ENCODE peak calls at places on chromosomes 4 and X, in four cellular contexts. S, E, O and T are unnamed samples.

GRCh38 chrX:79080131-79080530 is 64.4 kb upstream of the GPR174 start:
- DNase-seq in S (no peak), E (no peak), O (no peak), T (no peak)

GRCh38 chrX:119007189-119007770 is 32.9 kb downstream of the LONRF3 start:
- DNase-seq in S (no peak), E (no peak), O (no peak), T (no peak)

GRCh38 chr4:8729408-8730149 is 137.0 kb downstream of the CPZ start:
- DNase-seq in S (no peak), E (peak), O (no peak), T (no peak)

GRCh38 chr4:78749972-78750727 is 26.0 kb upstream of the BMP2K start:
- DNase-seq in S (no peak), E (no peak), O (peak), T (no peak)

GRCh38 chrX:46992070-46992469 is 79.8 kb downstream of the JADE3 start:
- DNase-seq in S (no peak), E (no peak), O (no peak), T (no peak)

GRCh38 chr4:136307765-136308164 is 1224.5 kb downstream of the PCDH18 start:
- DNase-seq in S (no peak), E (no peak), O (no peak), T (no peak)

GRCh38 chr4:164508836-164509235 is 245.1 kb upstream of the SMIM31 start:
- DNase-seq in S (no peak), E (no peak), O (no peak), T (no peak)

GRCh38 chrX:2766921-2767320 is 15.1 kb downstream of the XG start:
- DNase-seq in S (no peak), E (no peak), O (no peak), T (no peak)

GRCh38 chr4:8468746-8469535 is 28.4 kb downstream of the TRMT44 start:
- DNase-seq in S (peak), E (peak), O (peak), T (peak)

GRCh38 chr4:57219389-57219890 is 109.3 kb upstream of the IGFBP7 start:
- DNase-seq in S (no peak), E (no peak), O (no peak), T (no peak)

GRCh38 chr4:54077812-54078211 is 13.4 kb upstream of the CHIC2 start:
- DNase-seq in S (no peak), E (no peak), O (no peak), T (no peak)

GRCh38 chrX:149453030-149453429 is 52.1 kb downstream of the IDS start:
- DNase-seq in S (no peak), E (no peak), O (no peak), T (no peak)

GRCh38 chr4:94444771-94445170 is 7.0 kb upstream of the PDLIM5 start:
- DNase-seq in S (no peak), E (no peak), O (no peak), T (no peak)

GRCh38 chr4:94447754-94448411 is 3.9 kb upstream of the PDLIM5 start:
- DNase-seq in S (no peak), E (no peak), O (no peak), T (no peak)

GRCh38 chr4:94448815-94449375 is 2.8 kb upstream of the PDLIM5 start:
- DNase-seq in S (no peak), E (no peak), O (no peak), T (no peak)

GRCh38 chr4:94442251-94442650 is 9.5 kb upstream of the PDLIM5 start:
- DNase-seq in S (no peak), E (no peak), O (no peak), T (no peak)

DNA sequence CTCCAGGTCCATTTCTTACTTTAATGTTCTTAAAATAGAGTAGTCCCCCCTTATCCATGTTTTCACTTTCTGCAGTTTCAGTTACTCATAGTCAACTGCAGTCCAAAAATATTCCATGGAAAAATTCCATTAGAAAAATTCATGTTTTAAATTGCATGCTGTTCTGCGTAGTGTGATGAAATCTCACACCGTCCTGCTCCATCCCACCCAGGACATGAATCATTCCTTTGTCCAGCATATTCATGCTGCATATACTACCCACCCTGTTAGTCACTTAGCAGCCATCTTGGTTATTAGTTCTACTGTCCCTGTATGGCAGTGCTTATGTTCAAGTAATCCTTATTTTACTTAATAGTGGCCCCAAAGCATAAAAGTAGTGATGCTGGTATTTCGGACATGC is 5.4 kb upstream of the PDLIM5 start:
- DNase-seq in S (no peak), E (no peak), O (no peak), T (no peak)
- TF ChIP-seq CTCF in S (no peak), E (no peak), O (no peak), T (no peak)

DNA sequence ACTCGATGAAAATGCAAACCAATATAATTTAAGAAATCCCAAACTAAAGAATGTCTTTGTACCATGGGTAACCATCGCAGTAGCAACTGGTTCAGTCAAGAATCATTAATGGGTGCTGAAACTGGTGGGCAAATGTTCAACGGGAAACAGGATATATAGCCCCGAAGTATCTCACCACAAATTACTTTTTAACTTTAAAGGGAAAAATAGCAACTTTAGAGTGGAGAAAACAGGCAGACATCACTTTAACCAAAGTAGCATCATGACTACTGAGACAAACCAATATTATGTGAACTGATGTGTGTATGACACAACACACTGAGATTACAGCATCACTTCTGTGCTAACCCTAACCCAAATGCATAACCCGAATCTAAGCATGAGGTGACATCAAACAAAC is 33.8 kb upstream of the SLAIN2 start:
- DNase-seq in S (no peak), E (no peak), O (no peak), T (no peak)
- TF ChIP-seq CTCF in S (no peak), E (no peak), O (no peak), T (no peak)

GRCh38 chrX:31663172-31663571 is 591.3 kb upstream of the FTHL17 start:
- DNase-seq in S (no peak), E (no peak), O (no peak), T (no peak)

GRCh38 chrX:31656013-31656412 is 584.2 kb upstream of the FTHL17 start:
- DNase-seq in S (no peak), E (no peak), O (no peak), T (no peak)

GRCh38 chrX:31661280-31661679 is 589.4 kb upstream of the FTHL17 start:
- DNase-seq in S (no peak), E (no peak), O (no peak), T (no peak)

GRCh38 chrX:31653395-31653794 is 581.6 kb upstream of the FTHL17 start:
- DNase-seq in S (no peak), E (no peak), O (no peak), T (no peak)

DNA sequence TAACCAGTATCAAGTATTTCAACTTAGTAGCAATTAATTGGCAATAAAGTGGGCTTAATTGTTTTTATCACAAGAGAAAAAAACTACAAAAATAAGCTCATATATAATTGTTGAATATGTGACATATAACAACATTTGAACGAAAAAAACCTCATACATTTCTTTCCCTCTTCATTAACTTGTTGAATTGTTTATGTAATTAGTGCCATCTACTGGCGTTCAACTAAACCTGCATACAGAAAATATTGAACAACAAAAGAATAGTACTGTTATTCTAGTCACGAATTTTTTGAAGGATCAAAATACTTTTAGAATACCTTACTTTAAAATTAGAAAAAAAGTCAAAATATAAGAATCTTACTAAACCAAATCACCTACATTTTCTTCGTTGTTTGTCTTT is 586.5 kb upstream of the FTHL17 start:
- DNase-seq in S (no peak), E (no peak), O (peak), T (no peak)
- TF ChIP-seq CTCF in S (peak), E (peak), O (peak), T (peak)

GRCh38 chr4:176569301-176569700 is 223.4 kb downstream of the VEGFC start:
- DNase-seq in S (no peak), E (no peak), O (no peak), T (no peak)
- TF ChIP-seq CTCF in S (no peak), E (no peak), O (no peak), T (no peak)

GRCh38 chr4:92735025-92735665 is 431.4 kb downstream of the GRID2 start:
- DNase-seq in S (no peak), E (no peak), O (no peak), T (no peak)
- TF ChIP-seq CTCF in S (no peak), E (no peak), O (no peak), T (no peak)

GRCh38 chr4:62252728-62253127 is 1052.6 kb downstream of the ADGRL3 start:
- DNase-seq in S (no peak), E (no peak), O (no peak), T (no peak)
- TF ChIP-seq CTCF in S (no peak), E (no peak), O (no peak), T (no peak)

GRCh38 chr4:110480741-110481271 is 4.9 kb downstream of the ENPEP start:
- DNase-seq in S (no peak), E (no peak), O (no peak), T (no peak)
- TF ChIP-seq CTCF in S (no peak), E (no peak), O (no peak), T (no peak)

GRCh38 chrX:96841325-96841724 is 42.4 kb upstream of the RPA4 start:
- DNase-seq in S (no peak), E (no peak), O (no peak), T (no peak)

GRCh38 chrX:96837808-96838207 is 45.9 kb upstream of the RPA4 start:
- DNase-seq in S (no peak), E (no peak), O (no peak), T (no peak)

GRCh38 chrX:96846841-96847240 is 36.9 kb upstream of the RPA4 start:
- DNase-seq in S (no peak), E (no peak), O (no peak), T (no peak)

GRCh38 chrX:96843566-96843965 is 40.1 kb upstream of the RPA4 start:
- DNase-seq in S (no peak), E (no peak), O (no peak), T (no peak)
- TF ChIP-seq CTCF in S (no peak), E (no peak), O (no peak), T (no peak)